ENCODE peak calls at places on chromosomes 11 and 22, in six cellular contexts. One of them, this sample, is unnamed.
A peak's percentile ranks its signal among the peaks of the same experiment; 100 is the strongest.

GRCh38 chr11:98260983-98261382 is 759.8 kb upstream of the CNTN5 start:
- DNase-seq in body of pancreas: no peak
- DNase-seq in NB4: no peak
- DNase-seq in heart left ventricle: no peak
- DNase-seq in uterus: no peak
- DNase-seq in lower leg skin: no peak
- DNase-seq in this sample: no peak

GRCh38 chr22:37519268-37520195 is at the start of gene CARD10:
- DNase-seq in NB4: peak; percentile 61
- DNase-seq in lower leg skin: no peak
- DNase-seq in heart left ventricle: peak; percentile 71
- DNase-seq in uterus: no peak
- DNase-seq in body of pancreas: peak; percentile 68
- DNase-seq in this sample: peak; percentile 85

GRCh38 chr11:2684581-2684980 is 15.2 kb downstream of the KCNQ1OT1 start:
- DNase-seq in NB4: no peak
- DNase-seq in heart left ventricle: no peak
- DNase-seq in uterus: no peak
- DNase-seq in body of pancreas: peak; percentile 10
- DNase-seq in lower leg skin: peak; percentile 40
- DNase-seq in this sample: no peak

GRCh38 chr11:82547163-82547560 is 186.5 kb downstream of the FAM181B start:
- DNase-seq in body of pancreas: no peak
- DNase-seq in uterus: no peak
- DNase-seq in lower leg skin: no peak
- DNase-seq in heart left ventricle: no peak
- DNase-seq in NB4: no peak
- DNase-seq in this sample: no peak

GRCh38 chr11:32809313-32809712 is 14.9 kb upstream of the CCDC73 start:
- DNase-seq in body of pancreas: peak; percentile 67
- DNase-seq in lower leg skin: no peak
- DNase-seq in NB4: peak; percentile 84
- DNase-seq in heart left ventricle: peak; percentile 54
- DNase-seq in uterus: peak; percentile 37
- DNase-seq in this sample: peak; percentile 37

GRCh38 chr11:35763301-35763700 is 100.7 kb downstream of the TRIM44 start:
- DNase-seq in uterus: no peak
- DNase-seq in body of pancreas: no peak
- DNase-seq in NB4: no peak
- DNase-seq in heart left ventricle: no peak
- DNase-seq in lower leg skin: no peak
- DNase-seq in this sample: no peak

GRCh38 chr11:133832096-133833081 is 12.9 kb downstream of the SPATA19 start:
- DNase-seq in heart left ventricle: no peak
- DNase-seq in uterus: no peak
- DNase-seq in lower leg skin: peak; percentile 72
- DNase-seq in body of pancreas: no peak
- DNase-seq in NB4: no peak
- DNase-seq in this sample: no peak

GRCh38 chr11:6843670-6844069 is 1.8 kb upstream of the OR10A5 start:
- DNase-seq in uterus: no peak
- DNase-seq in lower leg skin: no peak
- DNase-seq in NB4: no peak
- DNase-seq in body of pancreas: no peak
- DNase-seq in heart left ventricle: no peak
- DNase-seq in this sample: no peak

GRCh38 chr11:91163619-91164451 is 941.0 kb upstream of the CHORDC1 start:
- DNase-seq in lower leg skin: no peak
- DNase-seq in heart left ventricle: no peak
- DNase-seq in body of pancreas: no peak
- DNase-seq in uterus: no peak
- DNase-seq in NB4: no peak
- DNase-seq in this sample: no peak

GRCh38 chr11:31816467-31817053 is 5.4 kb upstream of the PAX6 start:
- DNase-seq in lower leg skin: no peak
- DNase-seq in uterus: no peak
- DNase-seq in body of pancreas: no peak
- DNase-seq in NB4: no peak
- DNase-seq in heart left ventricle: no peak
- DNase-seq in this sample: no peak

GRCh38 chr11:68128682-68129327 is 7.6 kb upstream of the CHKA start:
- DNase-seq in NB4: no peak
- DNase-seq in uterus: peak; percentile 74
- DNase-seq in body of pancreas: peak; percentile 98
- DNase-seq in heart left ventricle: peak; percentile 57
- DNase-seq in lower leg skin: peak; percentile 89
- DNase-seq in this sample: peak; percentile 86

GRCh38 chr11:96119211-96119610 is 195.3 kb upstream of the MTMR2 start:
- DNase-seq in body of pancreas: no peak
- DNase-seq in lower leg skin: no peak
- DNase-seq in NB4: no peak
- DNase-seq in uterus: no peak
- DNase-seq in heart left ventricle: no peak
- DNase-seq in this sample: no peak

GRCh38 chr11:17752144-17752543 is 17.6 kb downstream of the KCNC1 start:
- DNase-seq in uterus: no peak
- DNase-seq in heart left ventricle: no peak
- DNase-seq in body of pancreas: no peak
- DNase-seq in lower leg skin: no peak
- DNase-seq in NB4: no peak
- DNase-seq in this sample: peak; percentile 14

DNA sequence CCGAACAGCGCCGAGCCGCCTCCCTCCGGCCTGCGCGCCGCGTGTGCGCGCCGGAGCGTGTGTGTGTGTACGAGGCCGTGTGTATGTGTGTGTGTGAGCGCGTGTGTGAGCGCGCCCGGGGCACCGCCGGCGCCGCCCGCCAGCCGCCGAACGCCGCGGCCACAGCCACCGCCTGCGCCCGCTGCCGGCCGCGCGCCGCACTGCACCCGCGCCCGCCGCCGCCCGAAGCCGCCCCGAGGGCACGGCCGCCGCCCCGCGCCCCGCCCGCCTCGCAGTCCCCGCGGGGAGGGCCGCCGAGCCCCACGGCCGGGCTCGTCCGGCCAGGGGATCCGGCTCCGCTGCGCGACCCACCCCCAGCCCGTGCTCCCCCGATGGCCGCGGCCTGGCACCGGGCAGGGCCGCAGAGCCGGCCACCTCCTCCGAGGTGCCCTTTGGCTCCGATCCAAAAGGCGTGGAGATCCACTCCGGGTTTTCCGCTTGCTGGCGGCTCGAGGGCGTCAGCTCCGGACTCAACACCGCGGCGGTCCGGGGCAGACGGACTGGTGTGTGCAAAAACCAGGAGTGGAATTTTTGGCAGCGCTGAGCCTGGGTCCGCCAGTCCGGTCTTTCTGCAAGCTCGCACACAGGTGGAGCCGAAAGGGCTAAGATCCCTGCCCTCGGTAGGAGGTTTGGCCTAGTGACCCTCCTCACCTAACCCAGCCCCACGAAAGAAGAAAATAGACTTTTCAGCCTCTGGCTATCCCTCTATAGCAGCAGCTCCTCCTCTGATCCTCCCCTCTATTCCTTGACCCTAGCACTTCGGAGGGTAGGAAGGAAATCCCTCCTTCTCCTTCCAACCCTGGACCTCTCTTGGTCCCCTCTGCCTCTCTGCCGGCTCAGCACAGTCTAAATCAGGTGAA is at the start of gene SYT7:
- DNase-seq in uterus: peak; percentile 98
- DNase-seq in NB4: peak; percentile 97
- DNase-seq in lower leg skin: peak; percentile 99
- DNase-seq in heart left ventricle: peak; percentile 96
- DNase-seq in body of pancreas: peak; percentile 98
- DNase-seq in this sample: peak; percentile 90
- TF ChIP-seq POLR2A in uterus: no peak
- TF ChIP-seq POLR2A in NB4: no peak
- TF ChIP-seq POLR2A in lower leg skin: no peak
- TF ChIP-seq POLR2A in heart left ventricle: peak; percentile 49
- TF ChIP-seq POLR2A in body of pancreas: no peak
- TF ChIP-seq POLR2A in this sample: peak; percentile 93

DNA sequence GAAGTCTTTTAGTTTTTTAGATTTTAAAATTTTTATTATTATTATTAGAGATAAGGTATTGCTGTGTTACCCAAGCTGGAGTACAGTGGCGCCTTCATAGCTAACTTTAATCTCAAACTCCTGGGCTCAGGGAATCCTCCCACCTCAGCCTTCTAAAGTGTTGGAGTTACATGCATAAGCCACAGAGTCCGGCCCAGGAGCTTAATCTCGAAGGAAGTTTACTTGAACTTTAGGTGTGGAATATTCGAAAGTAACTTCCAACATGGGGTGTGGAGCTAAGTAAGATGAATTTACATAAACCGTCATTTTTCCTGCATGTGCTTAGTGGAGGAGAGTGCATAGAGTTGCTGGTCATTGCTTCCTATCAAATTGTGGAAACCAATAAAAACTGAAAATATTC is 1.4 kb downstream of the ATG13 start:
- DNase-seq in NB4: peak; percentile 34
- DNase-seq in heart left ventricle: no peak
- DNase-seq in lower leg skin: no peak
- DNase-seq in uterus: no peak
- DNase-seq in body of pancreas: no peak
- DNase-seq in this sample: no peak
- H3K4me3 ChIP-seq in NB4: peak overlapping the region; percentile 97
- H3K4me3 ChIP-seq in heart left ventricle: peak overlapping the region; percentile 95
- H3K4me3 ChIP-seq in lower leg skin: no peak overlapping the region
- H3K4me3 ChIP-seq in uterus: peak overlapping the region; percentile 5
- H3K4me3 ChIP-seq in body of pancreas: no peak overlapping the region
- H3K4me3 ChIP-seq in this sample: no peak overlapping the region

GRCh38 chr11:64742940-64743590 is 877 bp downstream of the RASGRP2 start:
- DNase-seq in body of pancreas: peak; percentile 70
- DNase-seq in heart left ventricle: peak; percentile 86
- DNase-seq in uterus: peak; percentile 84
- DNase-seq in lower leg skin: peak; percentile 96
- DNase-seq in NB4: peak; percentile 95
- DNase-seq in this sample: peak; percentile 72
- TF ChIP-seq POLR2A in body of pancreas: no peak
- TF ChIP-seq POLR2A in heart left ventricle: peak; percentile 55
- TF ChIP-seq POLR2A in uterus: no peak
- TF ChIP-seq POLR2A in lower leg skin: no peak
- TF ChIP-seq POLR2A in NB4: peak; percentile 35
- TF ChIP-seq POLR2A in this sample: no peak

GRCh38 chr22:39457546-39458442 is 982 bp downstream of the MGAT3 start:
- DNase-seq in NB4: peak; percentile 72
- DNase-seq in uterus: no peak
- DNase-seq in body of pancreas: no peak
- DNase-seq in lower leg skin: no peak
- DNase-seq in heart left ventricle: no peak
- DNase-seq in this sample: no peak
- H3K4me3 ChIP-seq in NB4: peak overlapping the region; percentile 11
- H3K4me3 ChIP-seq in uterus: peak overlapping the region; percentile 20
- H3K4me3 ChIP-seq in body of pancreas: no peak overlapping the region
- H3K4me3 ChIP-seq in lower leg skin: peak overlapping the region; percentile 39
- H3K4me3 ChIP-seq in heart left ventricle: peak overlapping the region; percentile 67
- H3K4me3 ChIP-seq in this sample: peak overlapping the region; percentile 75

GRCh38 chr22:41092023-41092817 is at the start of gene EP300:
- DNase-seq in body of pancreas: peak; percentile 76
- DNase-seq in heart left ventricle: peak; percentile 90
- DNase-seq in NB4: peak; percentile 91
- DNase-seq in lower leg skin: peak; percentile 97
- DNase-seq in uterus: peak; percentile 83
- DNase-seq in this sample: peak; percentile 94

GRCh38 chr22:41092847-41093371 is 517 bp downstream of the EP300 start:
- DNase-seq in NB4: peak; percentile 66
- DNase-seq in lower leg skin: peak; percentile 90
- DNase-seq in heart left ventricle: peak; percentile 29
- DNase-seq in uterus: no peak
- DNase-seq in body of pancreas: peak; percentile 43
- DNase-seq in this sample: no peak

GRCh38 chr22:41094036-41094435 is 1.6 kb downstream of the EP300 start:
- DNase-seq in heart left ventricle: no peak
- DNase-seq in lower leg skin: no peak
- DNase-seq in NB4: peak; percentile 62
- DNase-seq in uterus: no peak
- DNase-seq in body of pancreas: no peak
- DNase-seq in this sample: no peak

GRCh38 chr22:41096391-41096790 is 4.0 kb downstream of the EP300 start:
- DNase-seq in lower leg skin: no peak
- DNase-seq in NB4: no peak
- DNase-seq in uterus: no peak
- DNase-seq in body of pancreas: no peak
- DNase-seq in heart left ventricle: no peak
- DNase-seq in this sample: no peak

GRCh38 chr22:41091139-41092022 is 1.0 kb upstream of the EP300 start:
- DNase-seq in NB4: peak; percentile 99
- DNase-seq in heart left ventricle: peak; percentile 99
- DNase-seq in uterus: peak; percentile 99
- DNase-seq in body of pancreas: peak; percentile 100
- DNase-seq in lower leg skin: peak; percentile 100
- DNase-seq in this sample: peak; percentile 99
- TF ChIP-seq POLR2A in NB4: peak; percentile 52
- TF ChIP-seq POLR2A in heart left ventricle: peak; percentile 76
- TF ChIP-seq POLR2A in uterus: peak; percentile 93
- TF ChIP-seq POLR2A in body of pancreas: peak; percentile 92
- TF ChIP-seq POLR2A in lower leg skin: peak; percentile 64
- TF ChIP-seq POLR2A in this sample: peak; percentile 54

GRCh38 chr11:12112150-12112520 is 1.7 kb downstream of the MICAL2 start:
- DNase-seq in lower leg skin: no peak
- DNase-seq in body of pancreas: no peak
- DNase-seq in NB4: no peak
- DNase-seq in uterus: no peak
- DNase-seq in heart left ventricle: no peak
- DNase-seq in this sample: no peak
- H3K4me3 ChIP-seq in lower leg skin: no peak overlapping the region
- H3K4me3 ChIP-seq in body of pancreas: no peak overlapping the region
- H3K4me3 ChIP-seq in NB4: no peak overlapping the region
- H3K4me3 ChIP-seq in uterus: peak overlapping the region; percentile 76
- H3K4me3 ChIP-seq in heart left ventricle: peak overlapping the region; percentile 90
- H3K4me3 ChIP-seq in this sample: peak overlapping the region; percentile 79